ENCODE peak calls at places on chromosomes 6 and 20, in nine cellular contexts. P, E, Q, K, G, T, S, U and L are unnamed samples.

GRCh38 chr6:157222201-157222981 is 100.9 kb downstream of the TMEM242 start:
- DNase-seq in S (no peak), U (no peak), P (no peak), G (no peak), K (no peak), T (no peak), E (no peak), Q (no peak), L (no peak)

GRCh38 chr6:4351857-4352669 is 216.7 kb upstream of the ECI2 start:
- DNase-seq in Q (no peak), G (no peak), K (no peak), U (peak), S (peak), P (peak), E (no peak), T (no peak), L (no peak)

GRCh38 chr20:13041574-13042457 is 33.0 kb downstream of the SPTLC3 start:
- DNase-seq in P (no peak), Q (no peak), S (no peak), G (no peak), U (no peak), K (no peak), T (no peak), E (no peak), L (no peak)

GRCh38 chr6:105164418-105164817 is 15.4 kb downstream of the POPDC3 start:
- DNase-seq in G (no peak), T (no peak), S (no peak), U (no peak), E (no peak), P (peak), Q (no peak), K (no peak), L (no peak)

GRCh38 chr20:19552144-19552895 is 205.7 kb upstream of the RIN2 start:
- DNase-seq in K (no peak), G (no peak), T (no peak), S (no peak), U (peak), Q (no peak), P (no peak), E (peak), L (no peak)

GRCh38 chr6:9192405-9192909 is 757.1 kb upstream of the SLC35B3 start:
- DNase-seq in K (no peak), S (no peak), P (no peak), Q (no peak), G (no peak), T (no peak), E (no peak), U (no peak), L (no peak)

GRCh38 chr6:47655719-47656595 is 42.4 kb upstream of the ADGRF4 start:
- DNase-seq in S (no peak), Q (peak), P (no peak), U (no peak), T (peak), E (no peak), K (no peak), G (peak), L (no peak)

GRCh38 chr6:45253457-45253856 is 74.7 kb upstream of the RUNX2 start:
- DNase-seq in S (no peak), G (no peak), P (no peak), E (no peak), Q (no peak), T (no peak), U (no peak), K (no peak), L (no peak)